ENCODE peak calls at places on chromosome 13, in four cellular contexts. One of them, this sample, is unnamed.

GRCh38 chr13:103812558-103812957 is 746.3 kb upstream of the SLC10A2 start:
- DNase-seq in cardiac muscle cell: no peak
- DNase-seq in neural progenitor cell: no peak
- DNase-seq in IMR-90: no peak
- DNase-seq in this sample: no peak

GRCh38 chr13:88063741-88064140 is 392.6 kb downstream of the SLITRK5 start:
- DNase-seq in neural progenitor cell: no peak
- DNase-seq in IMR-90: no peak
- DNase-seq in cardiac muscle cell: no peak
- DNase-seq in this sample: no peak

GRCh38 chr13:21347753-21348318 is 111.3 kb downstream of the ZDHHC20 start:
- DNase-seq in cardiac muscle cell: no peak
- DNase-seq in IMR-90: no peak
- DNase-seq in neural progenitor cell: no peak
- DNase-seq in this sample: no peak

GRCh38 chr13:109700176-109700575 is 86.2 kb downstream of the IRS2 start:
- DNase-seq in neural progenitor cell: no peak
- DNase-seq in IMR-90: peak
- DNase-seq in cardiac muscle cell: peak
- DNase-seq in this sample: no peak

GRCh38 chr13:85287528-85287927 is 511.7 kb downstream of the SLITRK6 start:
- DNase-seq in IMR-90: no peak
- DNase-seq in neural progenitor cell: no peak
- DNase-seq in cardiac muscle cell: no peak
- DNase-seq in this sample: no peak

GRCh38 chr13:61406275-61406674 is 9.4 kb downstream of the PCDH20 start:
- DNase-seq in IMR-90: no peak
- DNase-seq in cardiac muscle cell: no peak
- DNase-seq in neural progenitor cell: no peak
- DNase-seq in this sample: no peak

GRCh38 chr13:109402976-109403375 is 383.4 kb downstream of the IRS2 start:
- DNase-seq in IMR-90: no peak
- DNase-seq in cardiac muscle cell: no peak
- DNase-seq in neural progenitor cell: no peak
- DNase-seq in this sample: no peak

GRCh38 chr13:19845758-19846157 is 17.7 kb downstream of the ZMYM5 start:
- DNase-seq in IMR-90: peak
- DNase-seq in cardiac muscle cell: no peak
- DNase-seq in neural progenitor cell: no peak
- DNase-seq in this sample: no peak

GRCh38 chr13:33606692-33607091 is 211.3 kb upstream of the RFC3 start:
- DNase-seq in cardiac muscle cell: peak
- DNase-seq in IMR-90: no peak
- DNase-seq in neural progenitor cell: peak
- DNase-seq in this sample: no peak

GRCh38 chr13:33053397-33054066 is 37.3 kb downstream of the KL start:
- DNase-seq in cardiac muscle cell: no peak
- DNase-seq in neural progenitor cell: no peak
- DNase-seq in IMR-90: no peak
- DNase-seq in this sample: no peak

GRCh38 chr13:22903925-22904324 is 276.9 kb upstream of the SGCG start:
- DNase-seq in IMR-90: no peak
- DNase-seq in neural progenitor cell: no peak
- DNase-seq in cardiac muscle cell: no peak
- DNase-seq in this sample: no peak

GRCh38 chr13:46340631-46341111 is 46.4 kb downstream of the RUBCNL start:
- DNase-seq in neural progenitor cell: no peak
- DNase-seq in cardiac muscle cell: no peak
- DNase-seq in IMR-90: no peak
- DNase-seq in this sample: no peak

GRCh38 chr13:48730971-48731658 is 77.4 kb downstream of the CYSLTR2 start:
- DNase-seq in IMR-90: peak
- DNase-seq in cardiac muscle cell: no peak
- DNase-seq in neural progenitor cell: peak
- DNase-seq in this sample: no peak

GRCh38 chr13:48902421-48902820 is 73.3 kb upstream of the FNDC3A start:
- DNase-seq in cardiac muscle cell: peak
- DNase-seq in IMR-90: peak
- DNase-seq in neural progenitor cell: peak
- DNase-seq in this sample: no peak

GRCh38 chr13:60261432-60262351 is 98.0 kb upstream of the DIAPH3 start:
- DNase-seq in cardiac muscle cell: peak
- DNase-seq in IMR-90: no peak
- DNase-seq in neural progenitor cell: peak
- DNase-seq in this sample: no peak

GRCh38 chr13:23579886-23580706 is 9.9 kb downstream of the TNFRSF19 start:
- DNase-seq in neural progenitor cell: peak
- DNase-seq in cardiac muscle cell: peak
- DNase-seq in IMR-90: peak
- DNase-seq in this sample: no peak

GRCh38 chr13:106284358-106284757 is 251.1 kb downstream of the EFNB2 start:
- DNase-seq in neural progenitor cell: no peak
- DNase-seq in cardiac muscle cell: no peak
- DNase-seq in IMR-90: peak
- DNase-seq in this sample: no peak

GRCh38 chr13:49220035-49220855 is at the start of gene MLNR:
- DNase-seq in IMR-90: no peak
- DNase-seq in neural progenitor cell: peak
- DNase-seq in cardiac muscle cell: peak
- DNase-seq in this sample: no peak

GRCh38 chr13:37369618-37370017 is 228.9 kb downstream of the POSTN start:
- DNase-seq in IMR-90: peak
- DNase-seq in neural progenitor cell: no peak
- DNase-seq in cardiac muscle cell: no peak
- DNase-seq in this sample: no peak

GRCh38 chr13:99723847-99724246 is 222.6 kb downstream of the TM9SF2 start:
- DNase-seq in neural progenitor cell: peak
- DNase-seq in IMR-90: no peak
- DNase-seq in cardiac muscle cell: no peak
- DNase-seq in this sample: no peak

GRCh38 chr13:83065136-83065535 is 817.1 kb downstream of the SLITRK1 start:
- DNase-seq in cardiac muscle cell: no peak
- DNase-seq in neural progenitor cell: no peak
- DNase-seq in IMR-90: peak
- DNase-seq in this sample: no peak

GRCh38 chr13:49995535-49996165 is 1.2 kb upstream of the TRIM13 start:
- DNase-seq in IMR-90: no peak
- DNase-seq in neural progenitor cell: no peak
- DNase-seq in cardiac muscle cell: no peak
- DNase-seq in this sample: no peak

GRCh38 chr13:94658926-94659649 is 53.3 kb downstream of the SOX21 start:
- DNase-seq in IMR-90: no peak
- DNase-seq in cardiac muscle cell: no peak
- DNase-seq in neural progenitor cell: no peak
- DNase-seq in this sample: no peak

GRCh38 chr13:36536546-36536945 is 104.3 kb downstream of the CCNA1 start:
- DNase-seq in cardiac muscle cell: no peak
- DNase-seq in IMR-90: no peak
- DNase-seq in neural progenitor cell: no peak
- DNase-seq in this sample: no peak

GRCh38 chr13:40130871-40131636 is 475.6 kb downstream of the COG6 start:
- DNase-seq in IMR-90: no peak
- DNase-seq in neural progenitor cell: no peak
- DNase-seq in cardiac muscle cell: no peak
- DNase-seq in this sample: no peak

GRCh38 chr13:36913463-36913862 is 6.6 kb downstream of the SMAD9 start:
- DNase-seq in neural progenitor cell: no peak
- DNase-seq in IMR-90: no peak
- DNase-seq in cardiac muscle cell: no peak
- DNase-seq in this sample: no peak

GRCh38 chr13:81142306-81142999 is 801.5 kb upstream of the SPRY2 start:
- DNase-seq in IMR-90: no peak
- DNase-seq in cardiac muscle cell: no peak
- DNase-seq in neural progenitor cell: no peak
- DNase-seq in this sample: no peak

GRCh38 chr13:22271963-22272362 is 601.1 kb downstream of the FGF9 start:
- DNase-seq in cardiac muscle cell: no peak
- DNase-seq in IMR-90: no peak
- DNase-seq in neural progenitor cell: no peak
- DNase-seq in this sample: no peak

GRCh38 chr13:50224534-50224933 is 209.3 kb downstream of the KCNRG start:
- DNase-seq in cardiac muscle cell: no peak
- DNase-seq in IMR-90: peak
- DNase-seq in neural progenitor cell: no peak
- DNase-seq in this sample: no peak

GRCh38 chr13:20191902-20192469 is 752 bp downstream of the GJB2 start:
- DNase-seq in IMR-90: no peak
- DNase-seq in neural progenitor cell: peak
- DNase-seq in cardiac muscle cell: no peak
- DNase-seq in this sample: no peak

GRCh38 chr13:91247768-91248167 is 99.7 kb upstream of the MIR17HG start:
- DNase-seq in neural progenitor cell: no peak
- DNase-seq in cardiac muscle cell: no peak
- DNase-seq in IMR-90: no peak
- DNase-seq in this sample: no peak

GRCh38 chr13:107339209-107339608 is 771.3 kb upstream of the ARGLU1 start:
- DNase-seq in neural progenitor cell: no peak
- DNase-seq in IMR-90: peak
- DNase-seq in cardiac muscle cell: no peak
- DNase-seq in this sample: no peak

GRCh38 chr13:85140192-85140591 is 659.0 kb downstream of the SLITRK6 start:
- DNase-seq in cardiac muscle cell: no peak
- DNase-seq in IMR-90: no peak
- DNase-seq in neural progenitor cell: no peak
- DNase-seq in this sample: no peak

GRCh38 chr13:48585456-48585840 is 52.6 kb upstream of the RCBTB2 start:
- DNase-seq in IMR-90: no peak
- DNase-seq in cardiac muscle cell: no peak
- DNase-seq in neural progenitor cell: peak
- DNase-seq in this sample: no peak

GRCh38 chr13:27258637-27259377 is 7.4 kb downstream of the RPL21 start:
- DNase-seq in neural progenitor cell: no peak
- DNase-seq in cardiac muscle cell: no peak
- DNase-seq in IMR-90: no peak
- DNase-seq in this sample: no peak

GRCh38 chr13:27263438-27263837 is 7.2 kb upstream of the RASL11A start:
- DNase-seq in cardiac muscle cell: no peak
- DNase-seq in neural progenitor cell: no peak
- DNase-seq in IMR-90: no peak
- DNase-seq in this sample: no peak

GRCh38 chr13:27259831-27260230 is 8.5 kb downstream of the RPL21 start:
- DNase-seq in cardiac muscle cell: no peak
- DNase-seq in IMR-90: no peak
- DNase-seq in neural progenitor cell: no peak
- DNase-seq in this sample: no peak

GRCh38 chr13:27262546-27262945 is 8.1 kb upstream of the RASL11A start:
- DNase-seq in cardiac muscle cell: no peak
- DNase-seq in IMR-90: no peak
- DNase-seq in neural progenitor cell: no peak
- DNase-seq in this sample: no peak

DNA sequence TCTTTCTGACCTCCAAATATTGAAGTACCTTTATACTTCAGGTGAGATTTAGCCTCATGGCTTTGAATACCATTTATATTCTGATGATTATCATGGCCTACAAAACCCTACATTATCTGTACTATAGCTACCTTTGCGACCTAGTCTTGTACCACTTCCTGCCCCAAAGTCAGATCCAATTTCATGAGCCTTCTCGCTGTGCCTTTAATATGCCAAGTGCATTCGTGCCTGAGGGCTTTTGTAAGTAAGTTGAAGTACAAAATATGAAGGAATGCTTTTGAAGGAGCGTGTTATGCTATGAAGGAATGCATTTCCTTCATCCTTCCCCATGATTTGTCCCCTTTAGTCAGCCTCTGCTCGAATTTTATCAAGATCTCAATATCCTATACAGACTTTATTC is 9.3 kb upstream of the RASL11A start:
- DNase-seq in IMR-90: no peak
- DNase-seq in cardiac muscle cell: no peak
- DNase-seq in neural progenitor cell: no peak
- DNase-seq in this sample: no peak
- H3K27ac ChIP-seq in IMR-90: no peak
- H3K27ac ChIP-seq in cardiac muscle cell: no peak
- H3K27ac ChIP-seq in neural progenitor cell: no peak
- H3K27ac ChIP-seq in this sample: no peak

GRCh38 chr13:51577690-51578089 is 6.6 kb upstream of the WDFY2 start:
- DNase-seq in IMR-90: no peak
- DNase-seq in neural progenitor cell: no peak
- DNase-seq in cardiac muscle cell: no peak
- DNase-seq in this sample: no peak
- H3K4me3 ChIP-seq in IMR-90: no peak
- H3K4me3 ChIP-seq in neural progenitor cell: no peak
- H3K4me3 ChIP-seq in cardiac muscle cell: no peak
- H3K4me3 ChIP-seq in this sample: no peak

DNA sequence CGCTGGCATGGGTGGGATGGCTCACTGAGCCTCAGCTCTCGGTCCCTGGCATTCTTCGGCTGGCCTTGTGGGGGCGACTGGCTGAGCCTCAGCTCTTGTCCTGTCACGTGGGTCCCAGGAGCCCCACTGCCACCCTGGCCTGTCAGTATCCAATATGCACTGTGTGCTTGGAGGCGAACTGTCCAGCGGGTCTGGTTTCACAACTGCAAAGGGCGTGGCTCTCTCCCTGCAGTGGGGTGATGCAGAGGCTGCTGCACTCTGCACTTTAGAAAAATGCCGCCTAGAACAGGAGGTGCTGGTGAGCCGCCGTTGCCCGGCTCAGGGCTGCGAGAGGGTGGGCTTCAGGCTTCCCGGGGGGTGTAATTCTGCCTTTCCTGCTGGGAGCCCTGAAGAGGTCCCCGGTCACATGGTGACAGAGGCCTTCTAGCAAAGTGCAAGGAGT is 17.0 kb upstream of the TMEM255B start:
- DNase-seq in IMR-90: peak
- DNase-seq in cardiac muscle cell: peak
- DNase-seq in neural progenitor cell: peak
- DNase-seq in this sample: peak
- H3K27ac ChIP-seq in IMR-90: no peak
- H3K27ac ChIP-seq in cardiac muscle cell: no peak
- H3K27ac ChIP-seq in neural progenitor cell: no peak
- H3K27ac ChIP-seq in this sample: no peak

GRCh38 chr13:41547253-41548000 is 90.1 kb downstream of the RGCC start:
- DNase-seq in neural progenitor cell: no peak
- DNase-seq in cardiac muscle cell: no peak
- DNase-seq in IMR-90: no peak
- DNase-seq in this sample: peak

GRCh38 chr13:41548870-41549269 is 91.5 kb downstream of the RGCC start:
- DNase-seq in IMR-90: no peak
- DNase-seq in cardiac muscle cell: no peak
- DNase-seq in neural progenitor cell: no peak
- DNase-seq in this sample: no peak

GRCh38 chr13:41546372-41547252 is 89.3 kb downstream of the RGCC start:
- DNase-seq in neural progenitor cell: no peak
- DNase-seq in cardiac muscle cell: no peak
- DNase-seq in IMR-90: peak
- DNase-seq in this sample: no peak

GRCh38 chr13:41549491-41549890 is 92.1 kb downstream of the RGCC start:
- DNase-seq in cardiac muscle cell: no peak
- DNase-seq in IMR-90: no peak
- DNase-seq in neural progenitor cell: no peak
- DNase-seq in this sample: no peak

GRCh38 chr13:41548031-41548430 is 90.7 kb downstream of the RGCC start:
- DNase-seq in cardiac muscle cell: no peak
- DNase-seq in neural progenitor cell: no peak
- DNase-seq in IMR-90: no peak
- DNase-seq in this sample: no peak
- H3K4me3 ChIP-seq in cardiac muscle cell: no peak
- H3K4me3 ChIP-seq in neural progenitor cell: no peak
- H3K4me3 ChIP-seq in IMR-90: no peak
- H3K4me3 ChIP-seq in this sample: no peak

GRCh38 chr13:63092461-63092860 is 1676.8 kb upstream of the PCDH20 start:
- DNase-seq in cardiac muscle cell: no peak
- DNase-seq in IMR-90: peak
- DNase-seq in neural progenitor cell: no peak
- DNase-seq in this sample: no peak
- H3K27ac ChIP-seq in cardiac muscle cell: no peak
- H3K27ac ChIP-seq in IMR-90: no peak
- H3K27ac ChIP-seq in neural progenitor cell: no peak
- H3K27ac ChIP-seq in this sample: no peak

This sample was measured in dorsolateral prefrontal cortex.